ENCODE peak calls at places on chromosomes 3 and 15, in five cellular contexts. F is heart left ventricle; P is MV-4-11; O is stimulated activated naive CD8-positive, alpha-beta T cell treated with anti-CD3 and anti-CD28 coated beads, Interleukin-15, amount 100 ng/mL, for 72 hours; K is stimulated activated CD4-positive, alpha-beta T cell treated with anti-CD3 and anti-CD28 coated beads, Interleukin-2, amount 100 ng/mL, for 48 hours. Z is an unnamed sample.

GRCh38 chr3:166283856-166284255 is 446.6 kb upstream of the BCHE start:
- DNase-seq in F (no peak), P (no peak), O (no peak), K (no peak), Z (no peak)

GRCh38 chr3:3705090-3705775 is 94.0 kb upstream of the LRRN1 start:
- DNase-seq in F (peak; percentile 58), P (no peak), O (no peak), K (no peak), Z (no peak)

GRCh38 chr3:23113455-23114171 is 89.5 kb upstream of the UBE2E2 start:
- DNase-seq in F (no peak), P (peak; percentile 83), O (no peak), K (no peak), Z (no peak)

GRCh38 chr3:134846084-134846483 is 51.0 kb downstream of the EPHB1 start:
- DNase-seq in F (no peak), P (no peak), O (no peak), K (no peak), Z (no peak)

GRCh38 chr3:98326036-98326435 is 27.6 kb upstream of the OR5K4 start:
- DNase-seq in F (no peak), P (no peak), O (no peak), K (no peak), Z (no peak)

GRCh38 chr3:32334675-32335074 is 57.0 kb upstream of the CMTM7 start:
- DNase-seq in F (no peak), P (no peak), O (peak; percentile 37), K (peak; percentile 44), Z (no peak)

GRCh38 chr3:21446937-21447336 is 304.1 kb downstream of the ZNF385D start:
- DNase-seq in F (no peak), P (no peak), O (no peak), K (no peak), Z (no peak)

GRCh38 chr3:73467211-73467610 is 157.5 kb downstream of the PDZRN3 start:
- DNase-seq in F (no peak), P (no peak), O (no peak), K (no peak), Z (no peak)

GRCh38 chr3:23405081-23405480 is 202.0 kb downstream of the UBE2E2 start:
- DNase-seq in F (no peak), P (no peak), O (no peak), K (no peak), Z (no peak)

GRCh38 chr3:61521229-61521628 is 40.1 kb upstream of the PTPRG start:
- DNase-seq in F (no peak), P (no peak), O (peak; percentile 50), K (peak; percentile 8), Z (no peak)

GRCh38 chr3:151415289-151415688 is 30.7 kb upstream of the P2RY12 start:
- DNase-seq in F (no peak), P (no peak), O (no peak), K (no peak), Z (no peak)

GRCh38 chr15:96896766-96897165 is 566.3 kb downstream of the NR2F2 start:
- DNase-seq in F (no peak), P (peak; percentile 80), O (no peak), K (no peak), Z (no peak)

GRCh38 chr3:71512000-71512399 is 71.5 kb downstream of the FOXP1 start:
- DNase-seq in F (no peak), P (no peak), O (peak; percentile 38), K (no peak), Z (no peak)

GRCh38 chr15:57667171-57667924 is 39.2 kb upstream of the POLR2M start:
- DNase-seq in F (no peak), P (no peak), O (no peak), K (no peak), Z (no peak)

GRCh38 chr3:187264051-187264450 is 27.5 kb downstream of the MASP1 start:
- DNase-seq in F (no peak), P (no peak), O (no peak), K (no peak), Z (no peak)

GRCh38 chr15:77671274-77672056 is 38.8 kb upstream of the LINGO1 start:
- DNase-seq in F (no peak), P (no peak), O (no peak), K (no peak), Z (no peak)

GRCh38 chr15:73679180-73679579 is 5.0 kb upstream of the CD276 start:
- DNase-seq in F (no peak), P (no peak), O (no peak), K (no peak), Z (no peak)

GRCh38 chr15:88003928-88004327 is 252.6 kb downstream of the NTRK3 start:
- DNase-seq in F (no peak), P (no peak), O (no peak), K (no peak), Z (no peak)

GRCh38 chr15:88898736-88899135 is 3.4 kb upstream of the HAPLN3 start:
- DNase-seq in F (no peak), P (no peak), O (no peak), K (no peak), Z (no peak)

GRCh38 chr3:194857459-194858113 is 171.9 kb downstream of the FAM43A start:
- DNase-seq in F (no peak), P (no peak), O (no peak), K (no peak), Z (no peak)

GRCh38 chr3:183370391-183370790 is 58.0 kb downstream of the MCF2L2 start:
- DNase-seq in F (no peak), P (peak; percentile 53), O (no peak), K (no peak), Z (no peak)

GRCh38 chr3:143352850-143353550 is 233.4 kb downstream of the CHST2 start:
- DNase-seq in F (no peak), P (peak; percentile 78), O (no peak), K (no peak), Z (no peak)

GRCh38 chr3:4834403-4834866 is 144.8 kb upstream of the BHLHE40 start:
- DNase-seq in F (no peak), P (peak; percentile 93), O (peak; percentile 77), K (peak; percentile 62), Z (no peak)

GRCh38 chr3:178117641-178118040 is 418.6 kb upstream of the KCNMB2 start:
- DNase-seq in F (no peak), P (no peak), O (no peak), K (no peak), Z (no peak)